ENCODE peak calls at places on chromosomes 3 and 15, in ten cellular contexts. One of them, this sample, is unnamed.

GRCh38 chr3:17730318-17730967 is 12.0 kb downstream of the TBC1D5 start:
- DNase-seq in AG04450: peak
- DNase-seq in NCI-H1105: no peak
- DNase-seq in pons: no peak
- DNase-seq in cardiac septum: no peak
- DNase-seq in activated naive CD8-positive, alpha-beta T cell treated with anti-CD3 and anti-CD28 coated beads, Interleukin-2, amount 50 U/mL, for 24 hours: no peak
- DNase-seq in activated CD4-positive, alpha-beta T cell treated with anti-CD3 and anti-CD28 coated beads for 1 hour: no peak
- DNase-seq in activated CD8-positive, alpha-beta memory T cell treated with anti-CD3 and anti-CD28 coated beads for 24 hours: no peak
- DNase-seq in tibial nerve: no peak
- DNase-seq in GM10248: no peak
- DNase-seq in this sample: no peak

GRCh38 chr3:72903004-72903403 is 15.2 kb downstream of the GXYLT2 start:
- DNase-seq in AG04450: no peak
- DNase-seq in NCI-H1105: no peak
- DNase-seq in pons: no peak
- DNase-seq in cardiac septum: no peak
- DNase-seq in activated naive CD8-positive, alpha-beta T cell treated with anti-CD3 and anti-CD28 coated beads, Interleukin-2, amount 50 U/mL, for 24 hours: no peak
- DNase-seq in activated CD4-positive, alpha-beta T cell treated with anti-CD3 and anti-CD28 coated beads for 1 hour: no peak
- DNase-seq in activated CD8-positive, alpha-beta memory T cell treated with anti-CD3 and anti-CD28 coated beads for 24 hours: no peak
- DNase-seq in tibial nerve: no peak
- DNase-seq in GM10248: no peak
- DNase-seq in this sample: no peak

GRCh38 chr3:174439621-174440349 is 419.3 kb upstream of the NAALADL2 start:
- DNase-seq in AG04450: peak
- DNase-seq in NCI-H1105: no peak
- DNase-seq in pons: peak
- DNase-seq in cardiac septum: no peak
- DNase-seq in activated naive CD8-positive, alpha-beta T cell treated with anti-CD3 and anti-CD28 coated beads, Interleukin-2, amount 50 U/mL, for 24 hours: no peak
- DNase-seq in activated CD4-positive, alpha-beta T cell treated with anti-CD3 and anti-CD28 coated beads for 1 hour: no peak
- DNase-seq in activated CD8-positive, alpha-beta memory T cell treated with anti-CD3 and anti-CD28 coated beads for 24 hours: no peak
- DNase-seq in tibial nerve: no peak
- DNase-seq in GM10248: no peak
- DNase-seq in this sample: no peak

GRCh38 chr3:123817413-123817812 is 66.7 kb downstream of the MYLK start:
- DNase-seq in AG04450: no peak
- DNase-seq in NCI-H1105: no peak
- DNase-seq in pons: no peak
- DNase-seq in cardiac septum: no peak
- DNase-seq in activated naive CD8-positive, alpha-beta T cell treated with anti-CD3 and anti-CD28 coated beads, Interleukin-2, amount 50 U/mL, for 24 hours: no peak
- DNase-seq in activated CD4-positive, alpha-beta T cell treated with anti-CD3 and anti-CD28 coated beads for 1 hour: no peak
- DNase-seq in activated CD8-positive, alpha-beta memory T cell treated with anti-CD3 and anti-CD28 coated beads for 24 hours: no peak
- DNase-seq in tibial nerve: no peak
- DNase-seq in GM10248: no peak
- DNase-seq in this sample: no peak

GRCh38 chr3:98259707-98260106 is 4.3 kb upstream of the OR5H6 start:
- DNase-seq in AG04450: no peak
- DNase-seq in NCI-H1105: no peak
- DNase-seq in pons: no peak
- DNase-seq in cardiac septum: no peak
- DNase-seq in activated naive CD8-positive, alpha-beta T cell treated with anti-CD3 and anti-CD28 coated beads, Interleukin-2, amount 50 U/mL, for 24 hours: no peak
- DNase-seq in activated CD4-positive, alpha-beta T cell treated with anti-CD3 and anti-CD28 coated beads for 1 hour: no peak
- DNase-seq in activated CD8-positive, alpha-beta memory T cell treated with anti-CD3 and anti-CD28 coated beads for 24 hours: no peak
- DNase-seq in tibial nerve: no peak
- DNase-seq in GM10248: no peak
- DNase-seq in this sample: no peak

GRCh38 chr15:69595009-69595825 is 142.6 kb downstream of the RPLP1 start:
- DNase-seq in AG04450: no peak
- DNase-seq in NCI-H1105: peak
- DNase-seq in pons: peak
- DNase-seq in cardiac septum: peak
- DNase-seq in activated naive CD8-positive, alpha-beta T cell treated with anti-CD3 and anti-CD28 coated beads, Interleukin-2, amount 50 U/mL, for 24 hours: no peak
- DNase-seq in activated CD4-positive, alpha-beta T cell treated with anti-CD3 and anti-CD28 coated beads for 1 hour: no peak
- DNase-seq in activated CD8-positive, alpha-beta memory T cell treated with anti-CD3 and anti-CD28 coated beads for 24 hours: peak
- DNase-seq in tibial nerve: peak
- DNase-seq in GM10248: no peak
- DNase-seq in this sample: peak

GRCh38 chr3:60000311-60001105 is 950.7 kb upstream of the CFAP20DC start:
- DNase-seq in AG04450: no peak
- DNase-seq in NCI-H1105: no peak
- DNase-seq in pons: no peak
- DNase-seq in cardiac septum: no peak
- DNase-seq in activated naive CD8-positive, alpha-beta T cell treated with anti-CD3 and anti-CD28 coated beads, Interleukin-2, amount 50 U/mL, for 24 hours: no peak
- DNase-seq in activated CD4-positive, alpha-beta T cell treated with anti-CD3 and anti-CD28 coated beads for 1 hour: no peak
- DNase-seq in activated CD8-positive, alpha-beta memory T cell treated with anti-CD3 and anti-CD28 coated beads for 24 hours: no peak
- DNase-seq in tibial nerve: no peak
- DNase-seq in GM10248: no peak
- DNase-seq in this sample: no peak

GRCh38 chr15:84909782-84910181 is 25.3 kb downstream of the SLC28A1 start:
- DNase-seq in AG04450: no peak
- DNase-seq in NCI-H1105: no peak
- DNase-seq in pons: no peak
- DNase-seq in cardiac septum: no peak
- DNase-seq in activated naive CD8-positive, alpha-beta T cell treated with anti-CD3 and anti-CD28 coated beads, Interleukin-2, amount 50 U/mL, for 24 hours: no peak
- DNase-seq in activated CD4-positive, alpha-beta T cell treated with anti-CD3 and anti-CD28 coated beads for 1 hour: no peak
- DNase-seq in activated CD8-positive, alpha-beta memory T cell treated with anti-CD3 and anti-CD28 coated beads for 24 hours: no peak
- DNase-seq in tibial nerve: no peak
- DNase-seq in GM10248: no peak
- DNase-seq in this sample: no peak

GRCh38 chr15:89163271-89164055 is 57.9 kb downstream of the RLBP1 start:
- DNase-seq in AG04450: no peak
- DNase-seq in NCI-H1105: no peak
- DNase-seq in pons: no peak
- DNase-seq in cardiac septum: peak
- DNase-seq in activated naive CD8-positive, alpha-beta T cell treated with anti-CD3 and anti-CD28 coated beads, Interleukin-2, amount 50 U/mL, for 24 hours: no peak
- DNase-seq in activated CD4-positive, alpha-beta T cell treated with anti-CD3 and anti-CD28 coated beads for 1 hour: no peak
- DNase-seq in activated CD8-positive, alpha-beta memory T cell treated with anti-CD3 and anti-CD28 coated beads for 24 hours: no peak
- DNase-seq in tibial nerve: no peak
- DNase-seq in GM10248: no peak
- DNase-seq in this sample: no peak

GRCh38 chr3:17579289-17580031 is 163.0 kb downstream of the TBC1D5 start:
- DNase-seq in AG04450: no peak
- DNase-seq in NCI-H1105: no peak
- DNase-seq in pons: no peak
- DNase-seq in cardiac septum: no peak
- DNase-seq in activated naive CD8-positive, alpha-beta T cell treated with anti-CD3 and anti-CD28 coated beads, Interleukin-2, amount 50 U/mL, for 24 hours: no peak
- DNase-seq in activated CD4-positive, alpha-beta T cell treated with anti-CD3 and anti-CD28 coated beads for 1 hour: no peak
- DNase-seq in activated CD8-positive, alpha-beta memory T cell treated with anti-CD3 and anti-CD28 coated beads for 24 hours: no peak
- DNase-seq in tibial nerve: no peak
- DNase-seq in GM10248: no peak
- DNase-seq in this sample: no peak

This sample was measured in ascending aorta.